ENCODE peak calls at places on chromosomes 11 and 22, in six cellular contexts. C is NCI-H1092; G is activated CD8-positive, alpha-beta memory T cell treated with anti-CD3 and anti-CD28 coated beads, Interleukin-2, amount 50 U/mL, for 4 hours; J is astrocyte of the hippocampus; Y is activated CD8-positive, alpha-beta T cell treated with anti-CD3 and anti-CD28 coated beads for 36 hours; Z is substantia nigra. M is an unnamed sample.

GRCh38 chr11:8759634-8760033 is 77.0 kb downstream of the RPL27A start:
- DNase-seq in C (no peak), G (no peak), J (peak), Y (no peak), Z (no peak), M (peak)

GRCh38 chr11:8038393-8038792 is 42.6 kb upstream of the TUB start:
- DNase-seq in C (peak), G (no peak), J (no peak), Y (no peak), Z (no peak), M (peak)

GRCh38 chr11:15969281-15969680 is 387.1 kb downstream of the SOX6 start:
- DNase-seq in C (no peak), G (no peak), J (peak), Y (no peak), Z (peak), M (peak)

GRCh38 chr11:64910451-64911093 is 6.4 kb downstream of the ATG2A start:
- DNase-seq in C (no peak), G (no peak), J (no peak), Y (no peak), Z (no peak), M (no peak)

GRCh38 chr22:44892243-44892642 is 117.6 kb downstream of the PHF21B start:
- DNase-seq in C (no peak), G (no peak), J (no peak), Y (no peak), Z (no peak), M (no peak)

GRCh38 chr11:19164230-19164855 is 37.4 kb downstream of the CSRP3 start:
- DNase-seq in C (peak), G (no peak), J (no peak), Y (no peak), Z (no peak), M (no peak)

GRCh38 chr11:14422814-14423182 is 63.8 kb upstream of the RRAS2 start:
- DNase-seq in C (no peak), G (no peak), J (no peak), Y (peak), Z (no peak), M (no peak)

GRCh38 chr11:67286621-67287333 is 2.3 kb upstream of the ANKRD13D start:
- DNase-seq in C (no peak), G (no peak), J (no peak), Y (no peak), Z (no peak), M (no peak)

GRCh38 chr22:30858976-30859713 is 109.4 kb downstream of the MORC2 start:
- DNase-seq in C (no peak), G (no peak), J (no peak), Y (no peak), Z (no peak), M (no peak)

GRCh38 chr11:86468169-86468568 is 93.5 kb downstream of the CCDC81 start:
- DNase-seq in C (no peak), G (no peak), J (no peak), Y (no peak), Z (no peak), M (no peak)

GRCh38 chr11:118921121-118921928 is 4.4 kb downstream of the BCL9L start:
- DNase-seq in C (no peak), G (no peak), J (peak), Y (no peak), Z (no peak), M (no peak)

GRCh38 chr22:20741634-20742581 is 32.0 kb upstream of the SERPIND1 start:
- DNase-seq in C (no peak), G (peak), J (peak), Y (peak), Z (no peak), M (no peak)

GRCh38 chr11:44817207-44817944 is 90.6 kb downstream of the TSPAN18 start:
- DNase-seq in C (no peak), G (no peak), J (peak), Y (no peak), Z (no peak), M (no peak)

GRCh38 chr11:64546600-64546999 is 44.4 kb upstream of the SLC22A12 start:
- DNase-seq in C (no peak), G (no peak), J (no peak), Y (no peak), Z (no peak), M (no peak)

GRCh38 chr11:77658213-77659013 is 20.8 kb upstream of the CLNS1A start:
- DNase-seq in C (no peak), G (no peak), J (no peak), Y (no peak), Z (no peak), M (no peak)

GRCh38 chr11:19547044-19547443 is 165.6 kb upstream of the NAV2 start:
- DNase-seq in C (no peak), G (no peak), J (no peak), Y (no peak), Z (no peak), M (no peak)

GRCh38 chr11:58525037-58525614 is 17.2 kb upstream of the OR5B21 start:
- DNase-seq in C (no peak), G (no peak), J (no peak), Y (peak), Z (no peak), M (peak)

GRCh38 chr11:129283141-129283540 is 91.0 kb upstream of the ARHGAP32 start:
- DNase-seq in C (no peak), G (no peak), J (no peak), Y (no peak), Z (no peak), M (no peak)

GRCh38 chr22:43851058-43851978 is 11.0 kb downstream of the SULT4A1 start:
- DNase-seq in C (no peak), G (no peak), J (no peak), Y (no peak), Z (no peak), M (no peak)

GRCh38 chr11:19073454-19074415 is 13.2 kb upstream of the MRGPRX2 start:
- DNase-seq in C (peak), G (no peak), J (no peak), Y (no peak), Z (no peak), M (no peak)

GRCh38 chr11:75714211-75714610 is 3.4 kb upstream of the MOGAT2 start:
- DNase-seq in C (peak), G (no peak), J (no peak), Y (no peak), Z (no peak), M (no peak)

GRCh38 chr22:36921309-36922096 is 8.1 kb downstream of the CSF2RB start:
- DNase-seq in C (no peak), G (no peak), J (no peak), Y (peak), Z (no peak), M (peak)

GRCh38 chr22:44202261-44202789 is 21.6 kb downstream of the PARVG start:
- DNase-seq in C (no peak), G (no peak), J (peak), Y (no peak), Z (no peak), M (peak)

GRCh38 chr11:65213322-65214211 is 31.8 kb downstream of the CAPN1 start:
- DNase-seq in C (no peak), G (no peak), J (peak), Y (peak), Z (no peak), M (peak)

M was measured in Ammon's horn.